ENCODE peak calls at places on chromosomes 4 and X, in eight cellular contexts. T is HepG2, G is fibroblast of lung, Z is H9, X is hepatocyte, C is GM12878, F is GM23338, A is HCT116. D is an unnamed sample. For H3K4me1, the result is how much of the 10 kb centered on the place peaks cover.

GRCh38 chr4:74267998-74268606 is 40.2 kb upstream of the EPGN start:
- DNase-seq in T (no peak), G (peak), A (peak), X (peak), C (no peak), Z (no peak), F (no peak), D (no peak)

GRCh38 chr4:5157721-5158390 is 106.6 kb downstream of the STK32B start:
- DNase-seq in F (no peak), T (no peak), G (no peak), X (no peak), C (no peak), A (no peak), Z (peak), D (no peak)

GRCh38 chr4:82043081-82043808 is 330.5 kb downstream of the HNRNPD start:
- DNase-seq in T (peak), X (peak), A (no peak), F (peak), G (no peak), Z (peak), C (no peak), D (no peak)

GRCh38 chr4:8830056-8830455 is 41.6 kb downstream of the HMX1 start:
- DNase-seq in T (no peak), A (no peak), Z (no peak), X (no peak), C (no peak), F (no peak), G (no peak), D (no peak)

GRCh38 chr4:81466841-81467671 is 4.7 kb downstream of the RASGEF1B start:
- DNase-seq in C (peak), G (peak), A (peak), Z (peak), X (peak), F (peak), T (peak), D (peak)

GRCh38 chr4:40409835-40410234 is 74.7 kb downstream of the CHRNA9 start:
- DNase-seq in X (no peak), C (no peak), T (no peak), Z (no peak), A (no peak), G (peak), F (no peak), D (no peak)

GRCh38 chr4:43048570-43048969 is 156.1 kb downstream of the GRXCR1 start:
- DNase-seq in Z (no peak), X (no peak), C (no peak), F (peak), T (no peak), G (no peak), A (no peak), D (peak)

GRCh38 chr4:176775326-176775725 is 17.4 kb downstream of the VEGFC start:
- DNase-seq in F (no peak), A (no peak), C (no peak), G (no peak), Z (no peak), X (no peak), T (no peak), D (no peak)

GRCh38 chr4:89331637-89332544 is 24.3 kb upstream of the GPRIN3 start:
- DNase-seq in Z (no peak), G (no peak), A (no peak), F (no peak), X (no peak), C (no peak), T (no peak), D (no peak)

GRCh38 chr4:54063224-54063623 is 1.2 kb downstream of the CHIC2 start:
- DNase-seq in F (no peak), T (peak), A (no peak), X (no peak), C (no peak), Z (no peak), G (peak), D (no peak)

GRCh38 chr4:142347241-142347640 is 498.9 kb downstream of the INPP4B start:
- DNase-seq in G (peak), F (no peak), Z (no peak), T (no peak), C (no peak), A (no peak), X (peak), D (no peak)

GRCh38 chr4:15797320-15797719 is 19.2 kb downstream of the CD38 start:
- DNase-seq in T (no peak), X (no peak), A (no peak), F (no peak), G (no peak), Z (no peak), C (no peak), D (no peak)

GRCh38 chr4:93184093-93184492 is 644.5 kb upstream of the ATOH1 start:
- DNase-seq in A (no peak), C (no peak), X (peak), F (no peak), G (no peak), T (no peak), Z (no peak), D (no peak)

GRCh38 chr4:3713346-3713745 is 52.8 kb upstream of the ADRA2C start:
- DNase-seq in A (no peak), C (no peak), X (no peak), T (no peak), Z (no peak), F (no peak), G (no peak), D (no peak)

GRCh38 chr4:37978509-37978908 is 18.3 kb downstream of the PTTG2 start:
- DNase-seq in G (no peak), X (no peak), A (no peak), C (no peak), F (no peak), T (no peak), Z (no peak), D (no peak)
- H3K4me1 ChIP-seq in G (under half), X (under half), A (under half), C (under half), F (half or more), T (half or more), Z (under half), D (half or more)

GRCh38 chr4:25953740-25954139 is 39.7 kb downstream of the SMIM20 start:
- DNase-seq in Z (no peak), G (peak), X (no peak), T (peak), C (no peak), F (no peak), A (peak), D (no peak)
- TF ChIP-seq CTCF in Z (peak), G (peak), X (no peak), T (no peak), C (no peak), F (no peak), A (no peak), D (no peak)

GRCh38 chr4:147970003-147970402 is 238.1 kb downstream of the ARHGAP10 start:
- DNase-seq in A (no peak), C (no peak), X (no peak), F (no peak), G (no peak), Z (no peak), T (no peak), D (no peak)
- H3K4me2 ChIP-seq in A (no peak), C (peak), X (peak), F (peak), G (no peak), Z (no peak), T (no peak), D (no peak)

GRCh38 chrX:46257451-46257879 is 287.8 kb downstream of the ZNF674 start:
- DNase-seq in C (no peak), X (no peak), T (no peak), G (no peak), Z (no peak), F (no peak), A (no peak), D (no peak)
- H3K4me1 ChIP-seq in C (under half), X (under half), T (under half), G (under half), Z (under half), F (under half), A (under half), D (under half)

GRCh38 chr4:185128272-185129119 is 14.6 kb upstream of the SLC25A4 start:
- DNase-seq in Z (peak), C (no peak), X (peak), A (no peak), F (peak), T (no peak), G (no peak), D (no peak)
- TF ChIP-seq CTCF in Z (peak), C (no peak), X (no peak), A (no peak), F (peak), T (no peak), G (no peak), D (no peak)

DNA sequence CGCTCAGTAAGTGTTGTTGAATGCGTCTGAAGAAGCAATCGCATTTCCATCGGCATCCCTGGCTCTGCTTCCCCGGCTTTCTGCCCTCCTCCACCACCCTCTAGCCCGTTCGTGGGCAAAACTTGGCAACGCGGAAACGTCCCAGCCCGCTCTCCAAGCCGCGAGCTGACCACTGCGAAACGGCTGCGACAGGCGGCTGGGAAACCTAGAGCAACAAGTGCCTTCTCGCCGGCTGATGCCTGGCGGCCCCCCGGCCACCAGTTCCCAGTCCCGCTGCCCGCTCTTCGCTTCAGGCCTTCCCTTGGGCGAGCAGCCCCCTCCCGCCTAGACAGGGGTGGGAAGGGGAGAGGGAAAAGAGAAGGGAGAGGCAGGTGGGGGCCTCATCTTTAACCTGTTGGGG is 837 bp downstream of the CITED1 start:
- DNase-seq in T (no peak), X (no peak), Z (no peak), G (no peak), C (no peak), A (no peak), F (peak), D (no peak)
- H3K4me2 ChIP-seq in T (peak), X (peak), Z (peak), G (peak), C (no peak), A (no peak), F (peak), D (no peak)

DNA sequence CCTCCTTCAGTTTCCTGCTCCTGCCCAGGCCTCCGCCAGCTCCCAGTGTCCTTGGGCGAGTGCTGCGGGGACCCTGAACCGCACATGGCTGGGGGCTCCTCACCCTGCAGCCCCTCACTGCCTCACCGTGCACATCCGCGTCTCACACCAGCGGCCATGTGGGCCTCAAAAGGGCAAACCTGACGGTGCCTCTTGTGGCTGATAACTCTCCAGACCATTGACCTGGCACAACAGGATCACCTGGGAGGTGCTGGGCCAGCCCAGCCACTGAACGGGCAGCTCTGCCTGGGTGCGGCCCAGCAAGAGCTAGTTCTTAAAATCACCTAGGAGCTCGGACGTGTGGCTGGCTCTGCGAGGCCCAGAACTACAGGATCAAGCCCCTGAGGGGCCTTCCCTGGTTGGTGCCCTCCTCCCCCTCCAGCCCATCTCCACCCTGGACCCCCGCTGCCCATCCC is 4.1 kb upstream of the S100P start:
- DNase-seq in A (no peak), F (no peak), G (no peak), X (peak), Z (peak), C (no peak), T (peak), D (no peak)
- H3K4me1 ChIP-seq in A (under half), F (under half), G (under half), X (under half), Z (under half), C (under half), T (half or more), D (under half)

DNA sequence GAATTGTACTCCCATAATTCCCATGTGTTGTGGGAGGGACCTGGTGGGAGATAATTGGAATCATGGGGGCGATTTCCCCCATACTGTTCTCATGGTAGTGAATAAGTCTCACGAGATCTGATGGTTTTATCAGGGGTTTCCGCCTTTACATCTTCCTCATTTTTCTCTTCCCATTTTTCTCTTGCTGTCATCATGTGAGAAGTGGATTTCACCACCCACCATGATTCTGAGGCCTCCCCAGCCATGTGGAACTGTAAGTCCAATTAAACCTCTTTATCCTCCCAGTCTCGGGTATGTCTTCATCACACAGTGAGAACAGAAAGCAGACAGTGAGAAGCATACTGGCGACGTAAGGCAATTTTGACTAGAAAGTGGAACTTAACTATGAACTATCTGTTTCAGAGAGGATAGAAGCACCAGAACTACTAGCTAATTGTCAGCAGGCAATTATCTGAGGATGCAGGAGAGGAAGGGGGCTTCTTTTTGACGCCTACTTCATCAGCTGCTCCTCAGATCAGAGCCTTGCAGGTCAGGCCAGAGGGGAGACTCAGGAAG is 8.5 kb upstream of the GPR50 start:
- DNase-seq in X (no peak), A (no peak), T (no peak), G (no peak), F (no peak), Z (no peak), C (no peak), D (no peak)
- TF ChIP-seq CTCF in X (no peak), A (no peak), T (no peak), G (no peak), F (no peak), Z (no peak), C (no peak), D (no peak)